ENCODE peak calls at places on chromosomes 2 and 18, in four cellular contexts. One of them, this sample, is unnamed.

GRCh38 chr18:42514522-42514921 is 559.5 kb downstream of the PIK3C3 start:
- DNase-seq in endothelial cell of umbilical vein: no peak
- DNase-seq in adrenal gland: no peak
- DNase-seq in body of pancreas: no peak
- DNase-seq in this sample: no peak

GRCh38 chr2:220202066-220202465 is 574.6 kb downstream of the SLC4A3 start:
- DNase-seq in endothelial cell of umbilical vein: no peak
- DNase-seq in body of pancreas: no peak
- DNase-seq in adrenal gland: no peak
- DNase-seq in this sample: no peak

GRCh38 chr18:70288171-70288850 is 534 bp upstream of the SOCS6 start:
- DNase-seq in adrenal gland: peak
- DNase-seq in endothelial cell of umbilical vein: peak
- DNase-seq in body of pancreas: peak
- DNase-seq in this sample: peak

GRCh38 chr2:109527846-109528705 is 85.7 kb downstream of the SEPTIN10 start:
- DNase-seq in body of pancreas: no peak
- DNase-seq in endothelial cell of umbilical vein: no peak
- DNase-seq in adrenal gland: peak
- DNase-seq in this sample: peak

GRCh38 chr2:1497122-1497611 is 83.9 kb downstream of the TPO start:
- DNase-seq in body of pancreas: peak
- DNase-seq in endothelial cell of umbilical vein: no peak
- DNase-seq in adrenal gland: no peak
- DNase-seq in this sample: peak

GRCh38 chr18:9619990-9620389 is 5.6 kb upstream of the PPP4R1 start:
- DNase-seq in endothelial cell of umbilical vein: no peak
- DNase-seq in body of pancreas: no peak
- DNase-seq in adrenal gland: no peak
- DNase-seq in this sample: no peak

GRCh38 chr2:7900593-7900992 is 781.3 kb upstream of the ID2 start:
- DNase-seq in body of pancreas: peak
- DNase-seq in adrenal gland: no peak
- DNase-seq in endothelial cell of umbilical vein: no peak
- DNase-seq in this sample: no peak

GRCh38 chr2:175404839-175405238 is 223.3 kb upstream of the ATP5MC3 start:
- DNase-seq in body of pancreas: no peak
- DNase-seq in adrenal gland: no peak
- DNase-seq in endothelial cell of umbilical vein: no peak
- DNase-seq in this sample: no peak

GRCh38 chr2:156342252-156343095 is 10.0 kb upstream of the NR4A2 start:
- DNase-seq in endothelial cell of umbilical vein: peak
- DNase-seq in body of pancreas: peak
- DNase-seq in adrenal gland: peak
- DNase-seq in this sample: peak

GRCh38 chr2:9763356-9764152 is 79.7 kb upstream of the TAF1B start:
- DNase-seq in body of pancreas: peak
- DNase-seq in endothelial cell of umbilical vein: no peak
- DNase-seq in adrenal gland: peak
- DNase-seq in this sample: no peak

GRCh38 chr2:148725569-148725968 is 81.0 kb downstream of the EPC2 start:
- DNase-seq in adrenal gland: no peak
- DNase-seq in endothelial cell of umbilical vein: no peak
- DNase-seq in body of pancreas: no peak
- DNase-seq in this sample: no peak

GRCh38 chr2:46695283-46695682 is 215.9 kb downstream of the TMEM247 start:
- DNase-seq in endothelial cell of umbilical vein: peak
- DNase-seq in body of pancreas: no peak
- DNase-seq in adrenal gland: no peak
- DNase-seq in this sample: no peak

GRCh38 chr18:36302676-36303075 is 5.2 kb downstream of the FHOD3 start:
- DNase-seq in adrenal gland: no peak
- DNase-seq in endothelial cell of umbilical vein: no peak
- DNase-seq in body of pancreas: no peak
- DNase-seq in this sample: no peak

GRCh38 chr2:238890806-238891666 is 43.2 kb downstream of the TWIST2 start:
- DNase-seq in endothelial cell of umbilical vein: no peak
- DNase-seq in adrenal gland: no peak
- DNase-seq in body of pancreas: no peak
- DNase-seq in this sample: no peak

GRCh38 chr2:238891667-238892500 is 44.0 kb downstream of the TWIST2 start:
- DNase-seq in body of pancreas: no peak
- DNase-seq in endothelial cell of umbilical vein: no peak
- DNase-seq in adrenal gland: no peak
- DNase-seq in this sample: no peak

GRCh38 chr2:238894226-238894949 is 46.5 kb downstream of the TWIST2 start:
- DNase-seq in adrenal gland: no peak
- DNase-seq in body of pancreas: no peak
- DNase-seq in endothelial cell of umbilical vein: no peak
- DNase-seq in this sample: no peak

GRCh38 chr2:238893349-238894000 is 45.6 kb downstream of the TWIST2 start:
- DNase-seq in body of pancreas: no peak
- DNase-seq in endothelial cell of umbilical vein: no peak
- DNase-seq in adrenal gland: no peak
- DNase-seq in this sample: no peak

GRCh38 chr2:238892796-238893195 is 44.9 kb downstream of the TWIST2 start:
- DNase-seq in endothelial cell of umbilical vein: no peak
- DNase-seq in adrenal gland: no peak
- DNase-seq in body of pancreas: no peak
- DNase-seq in this sample: no peak
- TF ChIP-seq POLR2A in endothelial cell of umbilical vein: no peak
- TF ChIP-seq POLR2A in adrenal gland: no peak
- TF ChIP-seq POLR2A in body of pancreas: no peak
- TF ChIP-seq POLR2A in this sample: no peak

GRCh38 chr18:34707670-34708069 is 2.4 kb upstream of the DTNA start:
- DNase-seq in adrenal gland: peak
- DNase-seq in endothelial cell of umbilical vein: peak
- DNase-seq in body of pancreas: peak
- DNase-seq in this sample: peak

GRCh38 chr18:34704823-34705222 is 5.3 kb upstream of the DTNA start:
- DNase-seq in adrenal gland: no peak
- DNase-seq in endothelial cell of umbilical vein: no peak
- DNase-seq in body of pancreas: no peak
- DNase-seq in this sample: no peak

GRCh38 chr18:34709631-34710429 is at the start of gene DTNA:
- DNase-seq in body of pancreas: no peak
- DNase-seq in adrenal gland: no peak
- DNase-seq in endothelial cell of umbilical vein: peak
- DNase-seq in this sample: no peak

GRCh38 chr18:34709104-34709503 is 994 bp upstream of the DTNA start:
- DNase-seq in endothelial cell of umbilical vein: no peak
- DNase-seq in body of pancreas: no peak
- DNase-seq in adrenal gland: no peak
- DNase-seq in this sample: no peak

DNA sequence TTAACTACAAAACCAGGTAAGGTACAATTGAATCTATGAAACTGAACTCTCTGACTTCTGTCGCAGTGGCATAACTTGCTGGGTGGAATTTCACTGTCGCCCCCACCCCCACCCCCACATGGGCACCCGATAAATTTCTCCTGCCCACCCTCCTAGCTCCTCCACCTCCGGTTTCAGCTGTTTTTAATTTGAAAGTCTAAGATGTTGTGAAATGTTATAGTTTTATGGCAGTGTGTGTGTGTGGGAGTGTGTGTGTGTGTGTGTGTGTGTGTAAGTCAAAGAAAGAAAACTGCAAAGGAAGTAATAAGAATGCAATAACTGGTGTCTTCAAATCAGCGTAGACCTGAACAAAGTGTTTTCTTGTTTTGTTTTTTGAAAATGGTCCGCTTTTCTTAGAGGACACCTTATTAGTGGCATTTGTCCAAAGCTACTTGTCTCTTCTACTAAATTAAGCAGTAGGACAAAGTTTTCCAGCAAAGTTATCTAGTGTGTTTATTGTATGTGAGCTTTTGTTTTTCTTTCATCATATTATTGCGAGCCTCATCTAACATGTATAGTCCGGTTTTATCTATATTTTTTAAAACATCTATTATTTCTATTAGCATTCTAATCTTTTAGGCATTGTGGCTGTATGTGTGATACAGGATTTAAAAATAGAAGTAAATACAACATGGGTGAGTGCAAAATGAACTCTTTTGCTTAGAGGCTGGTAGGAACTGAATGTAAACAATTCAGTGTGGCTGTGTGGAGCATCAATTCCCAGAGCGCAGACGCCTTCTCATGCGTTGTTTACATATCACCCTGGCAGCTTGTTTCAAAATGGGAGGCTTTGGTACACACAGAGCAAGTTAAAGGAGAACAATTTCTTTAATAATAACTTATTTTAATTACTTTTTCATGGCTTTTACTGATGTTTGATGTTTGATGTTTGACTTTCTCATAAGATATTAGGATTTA is 610 bp downstream of the DTNA start:
- DNase-seq in body of pancreas: no peak
- DNase-seq in adrenal gland: no peak
- DNase-seq in endothelial cell of umbilical vein: no peak
- DNase-seq in this sample: no peak
- H3K4me3 ChIP-seq in body of pancreas: no peak
- H3K4me3 ChIP-seq in adrenal gland: no peak
- H3K4me3 ChIP-seq in endothelial cell of umbilical vein: no peak
- H3K4me3 ChIP-seq in this sample: peak

GRCh38 chr18:46369323-46369722 is 265.1 kb downstream of the HAUS1 start:
- DNase-seq in body of pancreas: no peak
- DNase-seq in endothelial cell of umbilical vein: no peak
- DNase-seq in adrenal gland: no peak
- DNase-seq in this sample: no peak
- TF ChIP-seq CTCF in body of pancreas: no peak
- TF ChIP-seq CTCF in endothelial cell of umbilical vein: no peak
- TF ChIP-seq CTCF in adrenal gland: no peak
- TF ChIP-seq CTCF in this sample: no peak

DNA sequence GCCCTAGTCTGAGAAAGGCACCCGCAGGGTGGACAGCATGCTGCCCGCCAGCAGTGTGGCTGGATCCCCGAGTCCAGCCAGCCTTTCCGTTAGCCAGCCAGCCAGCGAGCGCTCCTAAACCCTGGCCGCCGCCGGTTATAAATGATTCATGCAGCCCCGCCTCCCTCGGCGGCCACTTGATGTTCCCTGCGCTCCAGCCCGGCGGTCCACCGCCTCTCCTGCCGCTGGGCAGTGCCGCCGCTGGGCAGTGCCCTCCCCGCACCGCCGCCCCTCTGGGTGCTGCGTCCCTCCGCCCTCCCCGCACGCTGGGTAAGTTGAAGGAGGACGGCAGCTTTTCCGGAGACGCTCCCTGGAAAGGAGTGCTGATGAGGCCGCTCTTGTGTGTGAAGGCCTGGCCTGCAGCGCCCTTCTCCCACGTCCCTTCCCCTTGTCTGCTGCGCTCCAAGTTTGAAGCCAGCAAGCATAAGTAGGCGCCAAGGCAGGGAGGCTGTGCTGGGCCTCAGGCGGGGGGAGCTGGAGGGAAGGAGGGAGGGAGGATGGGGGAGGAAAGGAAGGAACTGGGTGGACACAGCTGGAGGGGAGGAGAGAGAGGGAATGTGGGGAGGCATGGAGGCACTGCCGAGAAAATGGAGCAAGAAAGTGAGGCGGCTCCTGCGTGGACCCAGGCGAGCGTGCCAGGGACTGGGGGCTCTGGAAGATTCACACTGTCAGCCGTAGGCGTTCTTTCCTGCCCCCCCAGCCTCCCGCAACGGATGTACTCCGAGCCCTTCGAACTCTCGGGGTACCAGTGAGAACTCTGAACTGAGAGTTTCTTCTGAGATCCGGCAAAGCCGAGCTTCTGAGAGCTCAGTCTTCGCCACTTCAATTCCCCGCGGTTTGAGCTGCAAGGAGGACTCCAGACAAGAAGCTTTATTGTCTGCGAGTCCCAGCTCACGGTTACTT is 131.9 kb downstream of the GLI2 start:
- DNase-seq in endothelial cell of umbilical vein: peak
- DNase-seq in adrenal gland: peak
- DNase-seq in body of pancreas: peak
- DNase-seq in this sample: peak
- TF ChIP-seq POLR2A in endothelial cell of umbilical vein: no peak
- TF ChIP-seq POLR2A in adrenal gland: no peak
- TF ChIP-seq POLR2A in body of pancreas: no peak
- TF ChIP-seq POLR2A in this sample: no peak

GRCh38 chr2:153106802-153107477 is 371.6 kb downstream of the RPRM start:
- DNase-seq in body of pancreas: no peak
- DNase-seq in endothelial cell of umbilical vein: no peak
- DNase-seq in adrenal gland: no peak
- DNase-seq in this sample: no peak
- H3K4me3 ChIP-seq in body of pancreas: no peak
- H3K4me3 ChIP-seq in endothelial cell of umbilical vein: no peak
- H3K4me3 ChIP-seq in adrenal gland: no peak
- H3K4me3 ChIP-seq in this sample: no peak

DNA sequence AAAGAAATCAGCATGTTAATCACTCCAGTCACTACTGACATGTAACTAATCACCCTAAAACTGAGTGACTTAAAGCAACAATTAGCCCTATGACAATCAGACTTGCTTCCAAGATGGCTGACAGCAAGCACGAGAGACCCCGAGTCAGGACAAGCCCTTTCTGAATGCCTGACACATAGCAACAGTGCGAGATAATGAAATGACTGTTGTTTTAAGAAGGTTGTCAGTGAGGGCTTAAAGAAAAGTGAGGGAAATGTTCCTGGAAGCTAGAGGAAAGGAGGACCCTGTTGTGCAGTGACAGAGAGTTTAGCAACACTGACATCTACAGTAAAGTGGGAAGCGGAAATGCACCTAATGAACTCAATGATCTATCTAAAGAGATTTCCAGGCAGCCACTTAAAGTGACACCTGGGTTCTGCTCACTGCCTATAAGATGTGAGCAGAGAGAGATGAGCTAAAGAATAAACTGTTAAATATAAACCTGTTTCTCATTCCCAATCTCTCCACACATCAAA is 163.1 kb downstream of the STK39 start:
- DNase-seq in endothelial cell of umbilical vein: no peak
- DNase-seq in body of pancreas: no peak
- DNase-seq in adrenal gland: no peak
- DNase-seq in this sample: no peak
- TF ChIP-seq CTCF in endothelial cell of umbilical vein: no peak
- TF ChIP-seq CTCF in body of pancreas: no peak
- TF ChIP-seq CTCF in adrenal gland: no peak
- TF ChIP-seq CTCF in this sample: no peak

DNA sequence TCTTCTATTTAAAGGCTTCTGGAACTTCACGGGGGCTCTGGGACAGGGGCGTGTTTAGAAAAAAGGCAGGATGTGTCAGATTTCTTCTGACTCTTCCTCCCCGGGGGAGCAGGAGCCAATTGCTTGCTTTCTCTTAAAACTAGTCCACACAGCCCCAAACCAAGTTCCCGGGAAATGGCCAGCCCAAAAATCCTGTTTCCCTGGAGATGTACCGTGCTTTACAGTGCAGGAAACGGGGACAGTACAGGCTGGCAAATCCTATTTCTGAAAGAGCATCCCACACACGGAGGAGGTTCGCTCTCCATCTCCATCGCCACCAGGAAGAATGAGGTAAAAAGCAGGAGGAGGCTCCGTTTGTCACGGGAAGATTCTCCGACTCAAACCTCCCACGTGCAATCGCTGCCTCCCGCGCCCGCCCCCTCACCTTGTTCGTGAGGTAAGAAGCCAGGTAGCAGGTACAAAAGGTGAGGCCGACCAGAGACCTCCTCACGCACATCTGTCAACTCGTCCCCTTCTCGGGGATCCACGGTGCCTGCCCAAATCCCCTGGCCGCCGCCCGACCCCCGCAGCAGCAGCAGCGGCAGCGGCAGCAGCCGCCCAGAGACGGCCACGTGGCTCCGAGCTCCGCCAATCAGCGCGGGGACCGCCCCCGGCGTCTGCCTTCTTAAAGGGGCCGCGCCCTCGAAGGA is 15.6 kb upstream of the RIOK3 start:
- DNase-seq in adrenal gland: peak
- DNase-seq in endothelial cell of umbilical vein: peak
- DNase-seq in body of pancreas: peak
- DNase-seq in this sample: peak
- TF ChIP-seq POLR2A in adrenal gland: no peak
- TF ChIP-seq POLR2A in endothelial cell of umbilical vein: peak
- TF ChIP-seq POLR2A in body of pancreas: peak
- TF ChIP-seq POLR2A in this sample: no peak

GRCh38 chr2:72888438-72889202 is 1.4 kb downstream of the SPR start:
- DNase-seq in adrenal gland: no peak
- DNase-seq in endothelial cell of umbilical vein: no peak
- DNase-seq in body of pancreas: no peak
- DNase-seq in this sample: no peak
- H3K4me3 ChIP-seq in adrenal gland: no peak
- H3K4me3 ChIP-seq in endothelial cell of umbilical vein: no peak
- H3K4me3 ChIP-seq in body of pancreas: no peak
- H3K4me3 ChIP-seq in this sample: no peak

This sample was measured in suprapubic skin.